ENCODE peak calls at places on chromosome 11, in five cellular contexts. L, B, T, Y and A are unnamed samples.

GRCh38 chr11:73176145-73176891 is 34.2 kb upstream of the FCHSD2 start:
- DNase-seq in B (peak; percentile 24), L (no peak), Y (no peak), T (no peak), A (peak; percentile 27)

GRCh38 chr11:118895093-118896039 is 11.7 kb downstream of the CXCR5 start:
- DNase-seq in Y (no peak), T (no peak), B (no peak), L (no peak), A (no peak)

GRCh38 chr11:1234771-1235614 is 12.1 kb downstream of the MUC5B start:
- DNase-seq in Y (no peak), B (no peak), L (no peak), T (no peak), A (no peak)

GRCh38 chr11:6635082-6635932 is 16.1 kb upstream of the TPP1 start:
- DNase-seq in T (no peak), L (no peak), B (peak; percentile 74), Y (no peak), A (no peak)

GRCh38 chr11:11446967-11447366 is 93.9 kb upstream of the CSNK2A3 start:
- DNase-seq in T (no peak), B (no peak), Y (no peak), L (no peak), A (no peak)

GRCh38 chr11:121249039-121249663 is 43.4 kb upstream of the SC5D start:
- DNase-seq in L (no peak), Y (no peak), T (peak; percentile 66), B (no peak), A (peak; percentile 33)

GRCh38 chr11:63448646-63449045 is 42.3 kb downstream of the PLAAT5 start:
- DNase-seq in T (no peak), L (no peak), B (no peak), Y (no peak), A (no peak)

GRCh38 chr11:123194308-123195181 is 503 bp downstream of the CLMP start:
- DNase-seq in L (no peak), Y (no peak), T (no peak), B (no peak), A (no peak)